ENCODE peak calls at places on chromosome 15, in six cellular contexts. S is GM23248, W is SK-N-SH, Y is hepatocyte, I is HCT116, B is PC-3. M is an unnamed sample.
A peak's percentile ranks its signal among the peaks of the same experiment; 100 is the strongest.

GRCh38 chr15:62745621-62746180 is 296.8 kb upstream of the TPM1 start:
- DNase-seq in S (no peak), W (no peak), Y (peak; percentile 30), I (no peak), B (no peak), M (no peak)

GRCh38 chr15:95843241-95843851 is 487.2 kb upstream of the NR2F2 start:
- DNase-seq in S (peak; percentile 15), W (no peak), Y (no peak), I (no peak), B (no peak), M (no peak)

GRCh38 chr15:56215769-56216168 is 27.9 kb downstream of the RFX7 start:
- DNase-seq in S (peak; percentile 71), W (no peak), Y (no peak), I (no peak), B (no peak), M (peak; percentile 45)

GRCh38 chr15:90624278-90624930 is 92.7 kb upstream of the BLM start:
- DNase-seq in S (no peak), W (no peak), Y (no peak), I (no peak), B (no peak), M (no peak)

GRCh38 chr15:47794266-47794914 is 77.1 kb downstream of the SEMA6D start:
- DNase-seq in S (peak; percentile 15), W (no peak), Y (no peak), I (no peak), B (peak; percentile 25), M (no peak)

GRCh38 chr15:52672661-52673060 is 6.5 kb downstream of the ATOSA start:
- DNase-seq in S (no peak), W (no peak), Y (no peak), I (no peak), B (no peak), M (no peak)

GRCh38 chr15:25060472-25060803 is 105.7 kb downstream of the SNRPN start:
- DNase-seq in S (no peak), W (no peak), Y (no peak), I (no peak), B (no peak), M (no peak)

GRCh38 chr15:82952156-82953081 is at the start of gene HOMER2:
- DNase-seq in S (peak; percentile 69), W (peak; percentile 91), Y (peak; percentile 51), I (no peak), B (peak; percentile 26), M (peak; percentile 68)

GRCh38 chr15:34179257-34179656 is 30.6 kb downstream of the KATNBL1 start:
- DNase-seq in S (no peak), W (no peak), Y (no peak), I (no peak), B (no peak), M (no peak)

GRCh38 chr15:47674576-47675232 is 42.6 kb upstream of the SEMA6D start:
- DNase-seq in S (no peak), W (no peak), Y (no peak), I (no peak), B (no peak), M (no peak)

GRCh38 chr15:87971076-87971475 is 285.5 kb downstream of the NTRK3 start:
- DNase-seq in S (no peak), W (no peak), Y (no peak), I (no peak), B (no peak), M (no peak)

GRCh38 chr15:89016549-89017041 is 71.7 kb upstream of the ABHD2 start:
- DNase-seq in S (peak; percentile 76), W (no peak), Y (no peak), I (peak; percentile 23), B (peak; percentile 86), M (no peak)

GRCh38 chr15:62622775-62623174 is 419.8 kb upstream of the TPM1 start:
- DNase-seq in S (no peak), W (peak; percentile 75), Y (no peak), I (no peak), B (no peak), M (no peak)

GRCh38 chr15:52423852-52424251 is 104.8 kb downstream of the MYO5A start:
- DNase-seq in S (no peak), W (no peak), Y (no peak), I (no peak), B (no peak), M (no peak)

GRCh38 chr15:67521770-67522568 is 1.0 kb downstream of the C15orf61 start:
- DNase-seq in S (peak; percentile 86), W (peak; percentile 27), Y (peak; percentile 41), I (no peak), B (peak; percentile 20), M (no peak)

GRCh38 chr15:77569647-77570186 is 63.0 kb downstream of the LINGO1 start:
- DNase-seq in S (no peak), W (peak; percentile 55), Y (no peak), I (no peak), B (no peak), M (no peak)

GRCh38 chr15:26661727-26662126 is 111.1 kb downstream of the GABRB3 start:
- DNase-seq in S (no peak), W (no peak), Y (no peak), I (no peak), B (no peak), M (no peak)

GRCh38 chr15:98304366-98304765 is 343.9 kb downstream of the ARRDC4 start:
- DNase-seq in S (no peak), W (no peak), Y (no peak), I (no peak), B (no peak), M (no peak)

GRCh38 chr15:93476491-93477176 is 387.6 kb upstream of the RGMA start:
- DNase-seq in S (no peak), W (no peak), Y (no peak), I (no peak), B (no peak), M (no peak)

GRCh38 chr15:76667943-76668715 is 237.0 kb downstream of the SCAPER start:
- DNase-seq in S (peak; percentile 1), W (no peak), Y (no peak), I (no peak), B (no peak), M (no peak)

GRCh38 chr15:63997715-63998442 is 48.4 kb downstream of the DAPK2 start:
- DNase-seq in S (peak; percentile 65), W (no peak), Y (no peak), I (no peak), B (no peak), M (no peak)

GRCh38 chr15:92883643-92884458 is 16.3 kb upstream of the CHD2 start:
- DNase-seq in S (peak; percentile 79), W (no peak), Y (peak; percentile 32), I (no peak), B (no peak), M (peak; percentile 47)

GRCh38 chr15:39680868-39681267 is 100.0 kb downstream of the THBS1 start:
- DNase-seq in S (peak; percentile 58), W (no peak), Y (no peak), I (no peak), B (no peak), M (no peak)

GRCh38 chr15:55897560-55898336 is 95.7 kb downstream of the NEDD4 start:
- DNase-seq in S (peak; percentile 66), W (peak; percentile 71), Y (peak; percentile 65), I (no peak), B (peak; percentile 63), M (peak; percentile 85)

GRCh38 chr15:84887928-84888327 is 3.5 kb downstream of the SLC28A1 start:
- DNase-seq in S (no peak), W (no peak), Y (no peak), I (no peak), B (no peak), M (no peak)

GRCh38 chr15:87896926-87897325 is 359.6 kb downstream of the NTRK3 start:
- DNase-seq in S (no peak), W (no peak), Y (no peak), I (no peak), B (no peak), M (no peak)

GRCh38 chr15:39936187-39936586 is 2.3 kb downstream of the EIF2AK4 start:
- DNase-seq in S (peak; percentile 75), W (no peak), Y (no peak), I (no peak), B (peak; percentile 92), M (no peak)

GRCh38 chr15:41791547-41791937 is 17.3 kb downstream of the MAPKBP1 start:
- DNase-seq in S (peak; percentile 40), W (no peak), Y (no peak), I (no peak), B (no peak), M (no peak)
- H3K79me2 ChIP-seq in S (peaks cover 91% of the 10 kb centered on the region), W (peaks cover 44% of the 10 kb centered on the region), Y (peaks cover 83% of the 10 kb centered on the region), I (no peaks in the 10 kb centered on the region), B (peaks cover 76% of the 10 kb centered on the region), M (no peaks in the 10 kb centered on the region)

GRCh38 chr15:70067011-70067410 is 30.7 kb downstream of the TLE3 start:
- DNase-seq in S (no peak), W (no peak), Y (no peak), I (no peak), B (no peak), M (no peak)
- H3K36me3 ChIP-seq in S (peaks cover 40% of the 10 kb centered on the region), W (peaks cover 63% of the 10 kb centered on the region), Y (no peaks in the 10 kb centered on the region), I (peaks cover 34% of the 10 kb centered on the region), B (peaks cover 63% of the 10 kb centered on the region), M (no peaks in the 10 kb centered on the region)

GRCh38 chr15:71149645-71150557 is 34.6 kb downstream of the THSD4 start:
- DNase-seq in S (no peak), W (no peak), Y (no peak), I (no peak), B (no peak), M (no peak)

GRCh38 chr15:71148048-71148447 is 32.8 kb downstream of the THSD4 start:
- DNase-seq in S (no peak), W (no peak), Y (no peak), I (no peak), B (no peak), M (no peak)

GRCh38 chr15:71152542-71152941 is 37.3 kb downstream of the THSD4 start:
- DNase-seq in S (no peak), W (no peak), Y (no peak), I (no peak), B (no peak), M (no peak)

GRCh38 chr15:71153823-71154524 is 38.7 kb downstream of the THSD4 start:
- DNase-seq in S (peak; percentile 48), W (no peak), Y (no peak), I (no peak), B (peak; percentile 22), M (no peak)

GRCh38 chr15:71151061-71151460 is 35.8 kb downstream of the THSD4 start:
- DNase-seq in S (peak; percentile 70), W (no peak), Y (no peak), I (no peak), B (no peak), M (no peak)
- TF ChIP-seq EZH2phosphoT487 in S (no peak), W (no peak), Y (no peak), I (no peak), B (no peak), M (no peak)

GRCh38 chr15:73937313-73937695 is 11.0 kb downstream of the LOXL1 start:
- DNase-seq in S (no peak), W (no peak), Y (no peak), I (no peak), B (no peak), M (no peak)

GRCh38 chr15:73936588-73937312 is 10.5 kb downstream of the LOXL1 start:
- DNase-seq in S (no peak), W (no peak), Y (no peak), I (no peak), B (no peak), M (no peak)

GRCh38 chr15:73935547-73935946 is 9.3 kb downstream of the LOXL1 start:
- DNase-seq in S (peak; percentile 49), W (no peak), Y (peak; percentile 38), I (no peak), B (peak; percentile 70), M (no peak)

GRCh38 chr15:73937726-73938125 is 11.5 kb downstream of the LOXL1 start:
- DNase-seq in S (no peak), W (no peak), Y (no peak), I (no peak), B (no peak), M (no peak)

GRCh38 chr15:73936181-73936580 is 9.9 kb downstream of the LOXL1 start:
- DNase-seq in S (no peak), W (peak; percentile 70), Y (peak; percentile 60), I (no peak), B (no peak), M (peak; percentile 31)
- H3K79me2 ChIP-seq in S (peaks cover 94% of the 10 kb centered on the region), W (peaks cover 28% of the 10 kb centered on the region), Y (peaks cover 13% of the 10 kb centered on the region), I (no peaks in the 10 kb centered on the region), B (peaks cover 87% of the 10 kb centered on the region), M (no peaks in the 10 kb centered on the region)